ENCODE peak calls at places on chromosomes 13 and 19, in five cellular contexts. One of them, this sample, is unnamed.

GRCh38 chr19:2192862-2193261 is 29.1 kb downstream of the DOT1L start:
- DNase-seq in DND-41: no peak
- DNase-seq in psoas muscle: no peak
- DNase-seq in Caco-2: no peak
- DNase-seq in fibroblast of the aortic adventitia: no peak
- DNase-seq in this sample: no peak

GRCh38 chr13:97262058-97262457 is 39.9 kb downstream of the MBNL2 start:
- DNase-seq in fibroblast of the aortic adventitia: no peak
- DNase-seq in Caco-2: no peak
- DNase-seq in psoas muscle: peak
- DNase-seq in DND-41: no peak
- DNase-seq in this sample: peak

GRCh38 chr13:90868321-90868920 is 479.1 kb upstream of the MIR17HG start:
- DNase-seq in DND-41: no peak
- DNase-seq in Caco-2: peak
- DNase-seq in fibroblast of the aortic adventitia: peak
- DNase-seq in psoas muscle: no peak
- DNase-seq in this sample: no peak

GRCh38 chr19:29658221-29658991 is 6.9 kb upstream of the PLEKHF1 start:
- DNase-seq in fibroblast of the aortic adventitia: peak
- DNase-seq in psoas muscle: no peak
- DNase-seq in Caco-2: no peak
- DNase-seq in DND-41: no peak
- DNase-seq in this sample: no peak

GRCh38 chr13:76677047-76677446 is 209.2 kb downstream of the KCTD12 start:
- DNase-seq in fibroblast of the aortic adventitia: peak
- DNase-seq in DND-41: no peak
- DNase-seq in psoas muscle: peak
- DNase-seq in Caco-2: no peak
- DNase-seq in this sample: no peak

GRCh38 chr13:44271915-44272341 is 101.7 kb upstream of the SERP2 start:
- DNase-seq in psoas muscle: peak
- DNase-seq in DND-41: no peak
- DNase-seq in Caco-2: no peak
- DNase-seq in fibroblast of the aortic adventitia: peak
- DNase-seq in this sample: no peak

GRCh38 chr19:46408611-46409039 is 4.7 kb downstream of the CCDC8 start:
- DNase-seq in fibroblast of the aortic adventitia: peak
- DNase-seq in psoas muscle: peak
- DNase-seq in Caco-2: no peak
- DNase-seq in DND-41: no peak
- DNase-seq in this sample: no peak

GRCh38 chr13:80339841-80340642 is 884 bp downstream of the SPRY2 start:
- DNase-seq in DND-41: no peak
- DNase-seq in Caco-2: peak
- DNase-seq in fibroblast of the aortic adventitia: peak
- DNase-seq in psoas muscle: peak
- DNase-seq in this sample: no peak

GRCh38 chr13:84446972-84447700 is 564.9 kb upstream of the SLITRK1 start:
- DNase-seq in DND-41: peak
- DNase-seq in fibroblast of the aortic adventitia: no peak
- DNase-seq in psoas muscle: no peak
- DNase-seq in Caco-2: no peak
- DNase-seq in this sample: no peak

GRCh38 chr13:99055286-99056073 is 77.6 kb upstream of the DOCK9 start:
- DNase-seq in fibroblast of the aortic adventitia: peak
- DNase-seq in Caco-2: no peak
- DNase-seq in psoas muscle: no peak
- DNase-seq in DND-41: peak
- DNase-seq in this sample: no peak

GRCh38 chr19:3047307-3048189 is 14.7 kb downstream of the TLE5 start:
- DNase-seq in DND-41: peak
- DNase-seq in psoas muscle: peak
- DNase-seq in Caco-2: peak
- DNase-seq in fibroblast of the aortic adventitia: peak
- DNase-seq in this sample: peak

GRCh38 chr13:100675660-100676129 is 1.1 kb upstream of the TMTC4 start:
- DNase-seq in fibroblast of the aortic adventitia: peak
- DNase-seq in psoas muscle: no peak
- DNase-seq in DND-41: no peak
- DNase-seq in Caco-2: no peak
- DNase-seq in this sample: no peak
- H3K4me3 ChIP-seq in fibroblast of the aortic adventitia: peak
- H3K4me3 ChIP-seq in psoas muscle: peak
- H3K4me3 ChIP-seq in DND-41: peak
- H3K4me3 ChIP-seq in Caco-2: peak
- H3K4me3 ChIP-seq in this sample: peak

DNA sequence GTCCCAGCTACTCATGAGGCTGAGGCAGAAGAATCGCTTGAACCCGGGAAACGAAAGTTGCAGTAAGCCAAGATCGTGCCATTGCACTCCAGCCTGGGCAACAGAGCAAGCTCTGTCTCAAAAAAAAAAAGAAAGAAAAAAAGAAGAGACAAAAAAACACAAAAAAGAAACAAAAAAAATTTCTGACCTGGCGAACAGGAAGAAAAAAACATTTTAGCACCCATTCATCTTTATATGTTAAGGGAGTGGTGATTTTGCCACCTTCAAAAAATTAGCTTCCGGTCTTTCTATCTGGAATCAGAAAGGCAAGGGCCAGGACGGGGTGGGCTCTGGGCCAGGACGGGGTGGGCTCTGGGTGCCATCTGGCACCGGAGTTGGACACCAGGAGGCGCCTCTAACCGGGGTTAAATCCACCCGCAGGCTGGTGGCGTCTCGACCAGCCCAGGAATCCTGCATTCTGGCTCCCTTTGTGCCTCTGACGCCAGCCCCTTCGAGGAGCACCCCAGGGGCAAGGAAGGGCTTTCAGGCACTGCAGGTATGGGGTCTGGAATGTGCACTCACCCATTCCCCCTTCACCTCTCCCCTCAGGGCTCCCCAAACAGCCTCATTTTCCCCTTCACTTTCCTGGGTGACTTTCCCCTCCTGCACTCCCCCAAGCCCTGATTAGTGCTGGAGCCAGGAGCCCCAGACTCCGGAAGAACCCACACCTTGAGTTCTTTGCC is 10.4 kb upstream of the ZSWIM4 start:
- DNase-seq in psoas muscle: peak
- DNase-seq in Caco-2: peak
- DNase-seq in DND-41: peak
- DNase-seq in fibroblast of the aortic adventitia: peak
- DNase-seq in this sample: peak
- H3K4me3 ChIP-seq in psoas muscle: peak
- H3K4me3 ChIP-seq in Caco-2: no peak
- H3K4me3 ChIP-seq in DND-41: no peak
- H3K4me3 ChIP-seq in fibroblast of the aortic adventitia: no peak
- H3K4me3 ChIP-seq in this sample: no peak

GRCh38 chr19:53538378-53539109 is 599 bp downstream of the ZNF331 start:
- DNase-seq in DND-41: peak
- DNase-seq in Caco-2: peak
- DNase-seq in psoas muscle: no peak
- DNase-seq in fibroblast of the aortic adventitia: no peak
- DNase-seq in this sample: no peak
- H3K4me3 ChIP-seq in DND-41: peak
- H3K4me3 ChIP-seq in Caco-2: peak
- H3K4me3 ChIP-seq in psoas muscle: peak
- H3K4me3 ChIP-seq in fibroblast of the aortic adventitia: peak
- H3K4me3 ChIP-seq in this sample: peak

GRCh38 chr19:10712754-10713153 is 5.1 kb upstream of the DNM2 start:
- DNase-seq in psoas muscle: no peak
- DNase-seq in fibroblast of the aortic adventitia: no peak
- DNase-seq in Caco-2: no peak
- DNase-seq in DND-41: no peak
- DNase-seq in this sample: no peak
- H3K4me3 ChIP-seq in psoas muscle: no peak
- H3K4me3 ChIP-seq in fibroblast of the aortic adventitia: no peak
- H3K4me3 ChIP-seq in Caco-2: no peak
- H3K4me3 ChIP-seq in DND-41: no peak
- H3K4me3 ChIP-seq in this sample: no peak

GRCh38 chr13:50485979-50486935 is 357.2 kb downstream of the DLEU7 start:
- DNase-seq in psoas muscle: no peak
- DNase-seq in fibroblast of the aortic adventitia: peak
- DNase-seq in DND-41: no peak
- DNase-seq in Caco-2: no peak
- DNase-seq in this sample: no peak
- H3K4me3 ChIP-seq in psoas muscle: peak
- H3K4me3 ChIP-seq in fibroblast of the aortic adventitia: peak
- H3K4me3 ChIP-seq in DND-41: no peak
- H3K4me3 ChIP-seq in Caco-2: no peak
- H3K4me3 ChIP-seq in this sample: no peak

DNA sequence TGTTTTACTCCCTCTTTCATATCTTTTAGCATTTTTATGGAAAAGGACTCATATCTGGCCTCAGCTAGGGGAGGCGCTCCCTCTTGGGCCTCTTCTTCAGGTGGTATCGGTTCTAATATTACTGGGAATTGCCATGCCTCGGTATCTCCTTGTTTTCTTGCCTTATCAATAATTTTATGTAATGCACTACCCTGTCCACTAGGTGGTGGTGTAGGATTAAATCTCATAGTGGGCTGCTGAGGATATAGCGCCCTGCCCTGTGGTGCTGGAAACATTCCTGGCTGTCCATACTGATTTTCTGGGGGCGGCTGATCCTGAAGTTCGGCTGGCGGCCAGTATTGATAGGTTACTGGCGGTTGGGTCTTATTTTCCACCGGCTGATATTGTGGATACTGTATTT is 35.8 kb downstream of the ZNF420 start:
- DNase-seq in Caco-2: no peak
- DNase-seq in fibroblast of the aortic adventitia: no peak
- DNase-seq in psoas muscle: no peak
- DNase-seq in DND-41: no peak
- DNase-seq in this sample: no peak
- H3K4me3 ChIP-seq in Caco-2: no peak
- H3K4me3 ChIP-seq in fibroblast of the aortic adventitia: no peak
- H3K4me3 ChIP-seq in psoas muscle: no peak
- H3K4me3 ChIP-seq in DND-41: no peak
- H3K4me3 ChIP-seq in this sample: no peak

This sample was measured in CD4-positive, alpha-beta memory T cell.